ENCODE peak calls at places on chromosomes 4 and X, in ten cellular contexts. S is foreskin fibroblast, K is vagina, Q is GM12865, U is DND-41, R is fibroblast of the aortic adventitia, Y is psoas muscle, F is pancreas, E is fibroblast of lung, B is ascending aorta. I is an unnamed sample.

GRCh38 chrX:135625995-135626394 is 87.4 kb upstream of the CT45A1 start:
- DNase-seq in S (no peak), K (no peak), Q (peak; percentile 2), U (peak; percentile 4), R (peak; percentile 1), Y (no peak), F (no peak), E (no peak), B (no peak), I (peak; percentile 6)

GRCh38 chrX:9912341-9912740 is 54.8 kb upstream of the CLDN34 start:
- DNase-seq in S (no peak), K (no peak), Q (no peak), U (no peak), R (no peak), Y (no peak), F (no peak), E (peak; percentile 41), B (no peak), I (no peak)

GRCh38 chr4:147610666-147611065 is 6.5 kb upstream of the TMEM184C start:
- DNase-seq in S (peak; percentile 72), K (no peak), Q (no peak), U (no peak), R (peak; percentile 47), Y (no peak), F (no peak), E (no peak), B (no peak), I (no peak)

GRCh38 chr4:42080284-42080683 is 72.2 kb downstream of the BEND4 start:
- DNase-seq in S (no peak), K (no peak), Q (no peak), U (no peak), R (no peak), Y (no peak), F (no peak), E (no peak), B (no peak), I (no peak)

GRCh38 chrX:52576946-52577345 is 60.1 kb upstream of the XAGE1B start:
- DNase-seq in S (no peak), K (no peak), Q (no peak), U (no peak), R (no peak), Y (no peak), F (no peak), E (no peak), B (no peak), I (no peak)

GRCh38 chr4:75490155-75490554 is 24.0 kb downstream of the RCHY1 start:
- DNase-seq in S (no peak), K (no peak), Q (no peak), U (no peak), R (peak; percentile 59), Y (no peak), F (no peak), E (peak; percentile 18), B (no peak), I (peak; percentile 65)

GRCh38 chrX:56564182-56564885 is 907 bp downstream of the UBQLN2 start:
- DNase-seq in S (no peak), K (no peak), Q (peak; percentile 34), U (peak; percentile 20), R (peak; percentile 37), Y (peak; percentile 50), F (peak; percentile 26), E (peak; percentile 74), B (no peak), I (peak; percentile 33)

GRCh38 chr4:45043916-45044315 is 317.6 kb upstream of the GNPDA2 start:
- DNase-seq in S (no peak), K (no peak), Q (no peak), U (no peak), R (no peak), Y (no peak), F (no peak), E (no peak), B (no peak), I (no peak)

GRCh38 chrX:123590842-123591491 is 141.9 kb downstream of the THOC2 start:
- DNase-seq in S (no peak), K (no peak), Q (peak; percentile 43), U (no peak), R (no peak), Y (no peak), F (no peak), E (peak; percentile 59), B (no peak), I (peak; percentile 49)

GRCh38 chr4:55757356-55758024 is 62.1 kb upstream of the EXOC1L start:
- DNase-seq in S (no peak), K (no peak), Q (no peak), U (no peak), R (no peak), Y (no peak), F (no peak), E (no peak), B (no peak), I (no peak)

GRCh38 chr4:154686838-154687237 is 57.0 kb upstream of the LRAT start:
- DNase-seq in S (no peak), K (no peak), Q (no peak), U (no peak), R (peak; percentile 21), Y (no peak), F (no peak), E (peak; percentile 1), B (no peak), I (no peak)

GRCh38 chr4:68366600-68366999 is 16.7 kb upstream of the YTHDC1 start:
- DNase-seq in S (no peak), K (no peak), Q (no peak), U (no peak), R (no peak), Y (no peak), F (no peak), E (peak; percentile 81), B (no peak), I (peak; percentile 50)

GRCh38 chr4:68369474-68369805 is 19.6 kb upstream of the YTHDC1 start:
- DNase-seq in S (no peak), K (no peak), Q (no peak), U (no peak), R (no peak), Y (no peak), F (no peak), E (peak; percentile 83), B (no peak), I (peak; percentile 38)

GRCh38 chr4:68365068-68365467 is 15.2 kb upstream of the YTHDC1 start:
- DNase-seq in S (no peak), K (no peak), Q (no peak), U (no peak), R (no peak), Y (no peak), F (no peak), E (no peak), B (no peak), I (no peak)

GRCh38 chr4:68367835-68368234 is 17.9 kb upstream of the YTHDC1 start:
- DNase-seq in S (no peak), K (no peak), Q (no peak), U (no peak), R (no peak), Y (no peak), F (no peak), E (no peak), B (no peak), I (no peak)

DNA sequence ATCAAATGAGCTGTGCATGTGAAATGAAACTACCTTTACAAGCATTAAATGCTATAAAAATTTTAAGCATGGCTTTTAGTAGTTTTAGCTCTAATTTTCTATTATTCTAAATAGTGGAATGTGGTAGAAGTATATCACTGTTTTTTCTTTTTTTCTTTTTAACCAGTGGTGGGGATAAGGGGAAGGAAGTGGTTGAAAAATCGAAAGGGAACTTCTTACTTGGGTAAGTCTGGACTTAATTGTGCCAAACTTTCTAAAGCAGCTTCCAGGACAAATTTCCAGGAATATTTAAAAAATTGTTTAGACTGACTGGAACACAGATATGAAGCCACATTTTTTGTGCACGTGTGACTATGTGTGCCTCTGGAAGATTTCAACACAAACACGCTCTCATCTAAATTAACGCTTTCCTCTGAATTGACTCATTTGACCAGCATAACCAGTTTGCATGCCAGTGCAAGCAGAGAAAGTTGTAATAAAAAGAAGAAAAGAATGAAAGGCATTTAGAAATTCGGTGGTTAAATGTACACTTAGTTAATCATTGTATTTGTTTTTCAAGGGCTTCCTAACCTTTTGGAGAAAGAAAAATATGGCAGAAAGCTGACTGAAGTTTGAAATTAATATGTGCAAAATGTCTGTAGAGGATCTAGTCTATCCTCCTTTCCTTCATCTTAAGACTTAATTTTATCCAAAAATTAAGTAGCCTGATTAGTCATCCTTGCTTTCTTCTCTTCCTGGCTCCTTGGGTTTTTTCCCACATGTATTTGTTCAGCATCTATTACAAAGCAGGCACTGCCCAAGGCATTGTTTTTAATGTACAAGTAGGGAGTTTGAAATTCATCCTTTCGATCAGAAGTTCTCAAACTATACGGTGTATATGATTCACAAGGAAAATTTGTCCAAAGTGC is 18.9 kb upstream of the YTHDC1 start:
- DNase-seq in S (peak; percentile 57), K (no peak), Q (no peak), U (no peak), R (peak; percentile 77), Y (no peak), F (no peak), E (peak; percentile 80), B (no peak), I (peak; percentile 87)
- H3K4me3 ChIP-seq in S (peak overlapping the region; percentile 9), K (no peak overlapping the region), Q (no peak overlapping the region), U (no peak overlapping the region), R (peak overlapping the region; percentile 26), Y (no peak overlapping the region), F (no peak overlapping the region), E (no peak overlapping the region), B (peak overlapping the region; percentile 13), I (peak overlapping the region; percentile 5)

DNA sequence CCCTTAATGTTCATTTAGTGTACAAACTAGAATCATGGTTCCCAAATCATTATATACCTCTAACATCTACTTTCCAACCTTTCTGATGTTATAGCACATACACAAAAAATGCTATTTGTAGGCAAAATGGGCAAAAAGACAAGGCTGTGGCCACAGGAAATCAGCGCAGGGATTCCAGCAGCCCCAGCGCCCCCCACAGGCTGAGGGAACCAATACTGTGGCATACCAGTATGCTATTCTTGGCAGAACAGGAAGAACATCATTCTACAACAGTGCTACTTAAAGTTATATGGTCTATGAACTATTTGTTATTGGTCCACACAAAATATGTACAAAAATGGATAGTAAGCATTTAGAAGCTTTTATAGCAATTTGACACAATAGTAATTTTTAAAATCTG is 25.3 kb downstream of the STEEP1 start:
- DNase-seq in S (no peak), K (no peak), Q (no peak), U (no peak), R (no peak), Y (no peak), F (no peak), E (no peak), B (no peak), I (no peak)
- TF ChIP-seq CTCF in S (no peak), K (no peak), Q (peak; percentile 6), U (no peak), R (no peak), Y (no peak), F (no peak), E (no peak), B (no peak), I (no peak)

DNA sequence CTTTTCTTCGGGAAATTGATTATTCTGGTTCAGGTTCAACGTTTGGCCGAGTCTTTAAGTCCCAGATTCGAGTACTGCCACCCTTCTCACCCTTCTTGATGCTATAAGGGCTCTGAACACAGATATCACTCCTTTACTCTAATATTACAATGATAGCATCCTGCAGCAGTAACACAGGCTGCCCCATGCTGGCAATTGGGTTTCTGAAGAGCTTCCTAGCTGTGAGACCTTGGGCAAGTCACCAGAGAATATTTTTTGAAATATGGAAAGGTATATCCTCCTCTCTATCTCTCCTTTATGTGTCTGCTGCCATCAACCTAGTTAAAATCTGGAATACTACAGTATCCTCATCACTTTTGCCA is 297 bp upstream of the MTMR8 start:
- DNase-seq in S (no peak), K (no peak), Q (no peak), U (no peak), R (no peak), Y (no peak), F (no peak), E (no peak), B (no peak), I (no peak)
- H3K4me3 ChIP-seq in S (no peak overlapping the region), K (peak overlapping the region; percentile 41), Q (peak overlapping the region; percentile 89), U (peak overlapping the region; percentile 90), R (no peak overlapping the region), Y (peak overlapping the region; percentile 64), F (peak overlapping the region; percentile 40), E (no peak overlapping the region), B (peak overlapping the region; percentile 79), I (no peak overlapping the region)

GRCh38 chrX:12076046-12076445 is 62.2 kb upstream of the FRMPD4 start:
- DNase-seq in S (peak; percentile 1), K (no peak), Q (no peak), U (no peak), R (peak; percentile 15), Y (no peak), F (no peak), E (peak; percentile 5), B (no peak), I (peak; percentile 1)
- TF ChIP-seq CTCF in S (no peak), K (no peak), Q (no peak), U (no peak), R (peak; percentile 36), Y (no peak), F (no peak), E (no peak), B (no peak), I (no peak)

I was measured in fibroblast of villous mesenchyme.